ENCODE peak calls at places on chromosome 16, in eight cellular contexts. One of them, this sample, is unnamed.

GRCh38 chr16:2532494-2533141 is 1.4 kb upstream of the CEMP1 start:
- DNase-seq in stomach: peak; percentile 88
- DNase-seq in mammary epithelial cell: peak; percentile 53
- DNase-seq in endodermal cell: peak; percentile 89
- DNase-seq in prostate gland: peak; percentile 88
- DNase-seq in fibroblast of the aortic adventitia: peak; percentile 47
- DNase-seq in cardiac fibroblast: peak; percentile 59
- DNase-seq in H9: peak; percentile 88
- DNase-seq in this sample: peak; percentile 82

GRCh38 chr16:658679-659571 is 9.0 kb upstream of the RHOT2 start:
- DNase-seq in stomach: no peak
- DNase-seq in mammary epithelial cell: no peak
- DNase-seq in endodermal cell: no peak
- DNase-seq in prostate gland: no peak
- DNase-seq in fibroblast of the aortic adventitia: no peak
- DNase-seq in cardiac fibroblast: no peak
- DNase-seq in H9: no peak
- DNase-seq in this sample: peak; percentile 81

GRCh38 chr16:80775450-80775849 is 28.9 kb downstream of the CDYL2 start:
- DNase-seq in stomach: no peak
- DNase-seq in mammary epithelial cell: no peak
- DNase-seq in endodermal cell: no peak
- DNase-seq in prostate gland: no peak
- DNase-seq in fibroblast of the aortic adventitia: no peak
- DNase-seq in cardiac fibroblast: no peak
- DNase-seq in H9: no peak
- DNase-seq in this sample: no peak

GRCh38 chr16:11328172-11329079 is 16.8 kb upstream of the RMI2 start:
- DNase-seq in stomach: peak; percentile 62
- DNase-seq in mammary epithelial cell: peak; percentile 74
- DNase-seq in endodermal cell: peak; percentile 95
- DNase-seq in prostate gland: no peak
- DNase-seq in fibroblast of the aortic adventitia: peak; percentile 97
- DNase-seq in cardiac fibroblast: peak; percentile 97
- DNase-seq in H9: peak; percentile 97
- DNase-seq in this sample: no peak

GRCh38 chr16:68844211-68844564 is 857 bp downstream of the TANGO6 start:
- DNase-seq in stomach: no peak
- DNase-seq in mammary epithelial cell: no peak
- DNase-seq in endodermal cell: no peak
- DNase-seq in prostate gland: no peak
- DNase-seq in fibroblast of the aortic adventitia: no peak
- DNase-seq in cardiac fibroblast: no peak
- DNase-seq in H9: no peak
- DNase-seq in this sample: no peak

GRCh38 chr16:67959520-67959919 is 8.9 kb downstream of the SLC12A4 start:
- DNase-seq in stomach: no peak
- DNase-seq in mammary epithelial cell: no peak
- DNase-seq in endodermal cell: no peak
- DNase-seq in prostate gland: no peak
- DNase-seq in fibroblast of the aortic adventitia: peak; percentile 77
- DNase-seq in cardiac fibroblast: peak; percentile 76
- DNase-seq in H9: no peak
- DNase-seq in this sample: no peak

GRCh38 chr16:2339521-2340484 is 725 bp downstream of the ABCA3 start:
- DNase-seq in stomach: peak; percentile 58
- DNase-seq in mammary epithelial cell: peak; percentile 29
- DNase-seq in endodermal cell: peak; percentile 82
- DNase-seq in prostate gland: peak; percentile 33
- DNase-seq in fibroblast of the aortic adventitia: peak; percentile 5
- DNase-seq in cardiac fibroblast: peak; percentile 4
- DNase-seq in H9: peak; percentile 63
- DNase-seq in this sample: peak; percentile 78

GRCh38 chr16:75323928-75324327 is 72.5 kb upstream of the BCAR1 start:
- DNase-seq in stomach: no peak
- DNase-seq in mammary epithelial cell: no peak
- DNase-seq in endodermal cell: no peak
- DNase-seq in prostate gland: no peak
- DNase-seq in fibroblast of the aortic adventitia: no peak
- DNase-seq in cardiac fibroblast: no peak
- DNase-seq in H9: no peak
- DNase-seq in this sample: no peak

GRCh38 chr16:78035012-78035411 is 12.7 kb downstream of the CLEC3A start:
- DNase-seq in stomach: no peak
- DNase-seq in mammary epithelial cell: no peak
- DNase-seq in endodermal cell: no peak
- DNase-seq in prostate gland: no peak
- DNase-seq in fibroblast of the aortic adventitia: no peak
- DNase-seq in cardiac fibroblast: no peak
- DNase-seq in H9: no peak
- DNase-seq in this sample: no peak

GRCh38 chr16:25052530-25052929 is 37.4 kb upstream of the ARHGAP17 start:
- DNase-seq in stomach: peak; percentile 44
- DNase-seq in mammary epithelial cell: no peak
- DNase-seq in endodermal cell: no peak
- DNase-seq in prostate gland: no peak
- DNase-seq in fibroblast of the aortic adventitia: no peak
- DNase-seq in cardiac fibroblast: no peak
- DNase-seq in H9: no peak
- DNase-seq in this sample: no peak

GRCh38 chr16:1331712-1332617 is 1.5 kb upstream of the BAIAP3 start:
- DNase-seq in stomach: peak; percentile 73
- DNase-seq in mammary epithelial cell: peak; percentile 43
- DNase-seq in endodermal cell: peak; percentile 97
- DNase-seq in prostate gland: peak; percentile 58
- DNase-seq in fibroblast of the aortic adventitia: no peak
- DNase-seq in cardiac fibroblast: peak; percentile 83
- DNase-seq in H9: peak; percentile 96
- DNase-seq in this sample: peak; percentile 80

GRCh38 chr16:80596507-80597207 is 55.9 kb downstream of the DYNLRB2 start:
- DNase-seq in stomach: no peak
- DNase-seq in mammary epithelial cell: no peak
- DNase-seq in endodermal cell: no peak
- DNase-seq in prostate gland: no peak
- DNase-seq in fibroblast of the aortic adventitia: no peak
- DNase-seq in cardiac fibroblast: no peak
- DNase-seq in H9: no peak
- DNase-seq in this sample: no peak

GRCh38 chr16:64153718-64154117 is 968.1 kb downstream of the CDH11 start:
- DNase-seq in stomach: no peak
- DNase-seq in mammary epithelial cell: peak; percentile 37
- DNase-seq in endodermal cell: no peak
- DNase-seq in prostate gland: no peak
- DNase-seq in fibroblast of the aortic adventitia: no peak
- DNase-seq in cardiac fibroblast: no peak
- DNase-seq in H9: no peak
- DNase-seq in this sample: no peak

GRCh38 chr16:590165-590874 is 454 bp downstream of the RAB40C start:
- DNase-seq in stomach: peak; percentile 50
- DNase-seq in mammary epithelial cell: peak; percentile 45
- DNase-seq in endodermal cell: peak; percentile 65
- DNase-seq in prostate gland: no peak
- DNase-seq in fibroblast of the aortic adventitia: peak; percentile 35
- DNase-seq in cardiac fibroblast: peak; percentile 58
- DNase-seq in H9: no peak
- DNase-seq in this sample: no peak

GRCh38 chr16:68644715-68645493 is at the start of gene CDH3:
- DNase-seq in stomach: peak; percentile 63
- DNase-seq in mammary epithelial cell: peak; percentile 97
- DNase-seq in endodermal cell: peak; percentile 97
- DNase-seq in prostate gland: peak; percentile 84
- DNase-seq in fibroblast of the aortic adventitia: no peak
- DNase-seq in cardiac fibroblast: no peak
- DNase-seq in H9: peak; percentile 95
- DNase-seq in this sample: peak; percentile 54

GRCh38 chr16:11213373-11213772 is 42.6 kb downstream of the SOCS1 start:
- DNase-seq in stomach: no peak
- DNase-seq in mammary epithelial cell: no peak
- DNase-seq in endodermal cell: no peak
- DNase-seq in prostate gland: no peak
- DNase-seq in fibroblast of the aortic adventitia: no peak
- DNase-seq in cardiac fibroblast: no peak
- DNase-seq in H9: no peak
- DNase-seq in this sample: no peak

GRCh38 chr16:5633845-5634440 is 536.3 kb upstream of the EEF2KMT start:
- DNase-seq in stomach: no peak
- DNase-seq in mammary epithelial cell: no peak
- DNase-seq in endodermal cell: no peak
- DNase-seq in prostate gland: no peak
- DNase-seq in fibroblast of the aortic adventitia: no peak
- DNase-seq in cardiac fibroblast: peak; percentile 2
- DNase-seq in H9: no peak
- DNase-seq in this sample: no peak

GRCh38 chr16:30805370-30806169 is 18.6 kb upstream of the ZNF629 start:
- DNase-seq in stomach: peak; percentile 91
- DNase-seq in mammary epithelial cell: peak; percentile 70
- DNase-seq in endodermal cell: peak; percentile 91
- DNase-seq in prostate gland: peak; percentile 83
- DNase-seq in fibroblast of the aortic adventitia: peak; percentile 80
- DNase-seq in cardiac fibroblast: peak; percentile 87
- DNase-seq in H9: peak; percentile 77
- DNase-seq in this sample: peak; percentile 83

GRCh38 chr16:56965939-56966515 is 4.3 kb downstream of the CETP start:
- DNase-seq in stomach: no peak
- DNase-seq in mammary epithelial cell: no peak
- DNase-seq in endodermal cell: no peak
- DNase-seq in prostate gland: no peak
- DNase-seq in fibroblast of the aortic adventitia: no peak
- DNase-seq in cardiac fibroblast: peak; percentile 44
- DNase-seq in H9: no peak
- DNase-seq in this sample: no peak

GRCh38 chr16:69351309-69352027 is at the start of gene TMED6:
- DNase-seq in stomach: peak; percentile 63
- DNase-seq in mammary epithelial cell: no peak
- DNase-seq in endodermal cell: no peak
- DNase-seq in prostate gland: no peak
- DNase-seq in fibroblast of the aortic adventitia: no peak
- DNase-seq in cardiac fibroblast: no peak
- DNase-seq in H9: no peak
- DNase-seq in this sample: peak; percentile 85

GRCh38 chr16:78210305-78210704 is 110.9 kb downstream of the WWOX start:
- DNase-seq in stomach: no peak
- DNase-seq in mammary epithelial cell: peak; percentile 89
- DNase-seq in endodermal cell: peak; percentile 52
- DNase-seq in prostate gland: no peak
- DNase-seq in fibroblast of the aortic adventitia: peak; percentile 13
- DNase-seq in cardiac fibroblast: no peak
- DNase-seq in H9: no peak
- DNase-seq in this sample: no peak

GRCh38 chr16:76441886-76442285 is 164.7 kb downstream of the CNTNAP4 start:
- DNase-seq in stomach: no peak
- DNase-seq in mammary epithelial cell: no peak
- DNase-seq in endodermal cell: no peak
- DNase-seq in prostate gland: no peak
- DNase-seq in fibroblast of the aortic adventitia: no peak
- DNase-seq in cardiac fibroblast: no peak
- DNase-seq in H9: no peak
- DNase-seq in this sample: no peak

GRCh38 chr16:12330977-12331376 is 354.4 kb downstream of the SNX29 start:
- DNase-seq in stomach: no peak
- DNase-seq in mammary epithelial cell: no peak
- DNase-seq in endodermal cell: no peak
- DNase-seq in prostate gland: no peak
- DNase-seq in fibroblast of the aortic adventitia: peak; percentile 17
- DNase-seq in cardiac fibroblast: peak; percentile 21
- DNase-seq in H9: no peak
- DNase-seq in this sample: no peak

GRCh38 chr16:26667271-26667703 is 399.4 kb upstream of the C16orf82 start:
- DNase-seq in stomach: no peak
- DNase-seq in mammary epithelial cell: no peak
- DNase-seq in endodermal cell: peak; percentile 59
- DNase-seq in prostate gland: no peak
- DNase-seq in fibroblast of the aortic adventitia: no peak
- DNase-seq in cardiac fibroblast: no peak
- DNase-seq in H9: peak; percentile 46
- DNase-seq in this sample: no peak

GRCh38 chr16:15493416-15494181 is 59.2 kb downstream of the BMERB1 start:
- DNase-seq in stomach: no peak
- DNase-seq in mammary epithelial cell: no peak
- DNase-seq in endodermal cell: no peak
- DNase-seq in prostate gland: no peak
- DNase-seq in fibroblast of the aortic adventitia: peak; percentile 93
- DNase-seq in cardiac fibroblast: no peak
- DNase-seq in H9: no peak
- DNase-seq in this sample: no peak

GRCh38 chr16:84647830-84648594 is at the start of gene KLHL36:
- DNase-seq in stomach: peak; percentile 66
- DNase-seq in mammary epithelial cell: no peak
- DNase-seq in endodermal cell: peak; percentile 79
- DNase-seq in prostate gland: peak; percentile 49
- DNase-seq in fibroblast of the aortic adventitia: no peak
- DNase-seq in cardiac fibroblast: peak; percentile 31
- DNase-seq in H9: no peak
- DNase-seq in this sample: peak; percentile 47
- TF ChIP-seq CTCF in stomach: no peak
- TF ChIP-seq CTCF in mammary epithelial cell: no peak
- TF ChIP-seq CTCF in endodermal cell: peak; percentile 36
- TF ChIP-seq CTCF in prostate gland: peak; percentile 7
- TF ChIP-seq CTCF in fibroblast of the aortic adventitia: no peak
- TF ChIP-seq CTCF in cardiac fibroblast: peak; percentile 1
- TF ChIP-seq CTCF in H9: peak; percentile 11
- TF ChIP-seq CTCF in this sample: no peak

GRCh38 chr16:50448522-50448921 is 79.7 kb upstream of the BRD7 start:
- DNase-seq in stomach: no peak
- DNase-seq in mammary epithelial cell: no peak
- DNase-seq in endodermal cell: peak; percentile 87
- DNase-seq in prostate gland: no peak
- DNase-seq in fibroblast of the aortic adventitia: no peak
- DNase-seq in cardiac fibroblast: no peak
- DNase-seq in H9: peak; percentile 73
- DNase-seq in this sample: no peak
- TF ChIP-seq CTCF in stomach: no peak
- TF ChIP-seq CTCF in mammary epithelial cell: no peak
- TF ChIP-seq CTCF in endodermal cell: peak; percentile 78
- TF ChIP-seq CTCF in prostate gland: no peak
- TF ChIP-seq CTCF in fibroblast of the aortic adventitia: no peak
- TF ChIP-seq CTCF in cardiac fibroblast: no peak
- TF ChIP-seq CTCF in H9: peak; percentile 65
- TF ChIP-seq CTCF in this sample: no peak

DNA sequence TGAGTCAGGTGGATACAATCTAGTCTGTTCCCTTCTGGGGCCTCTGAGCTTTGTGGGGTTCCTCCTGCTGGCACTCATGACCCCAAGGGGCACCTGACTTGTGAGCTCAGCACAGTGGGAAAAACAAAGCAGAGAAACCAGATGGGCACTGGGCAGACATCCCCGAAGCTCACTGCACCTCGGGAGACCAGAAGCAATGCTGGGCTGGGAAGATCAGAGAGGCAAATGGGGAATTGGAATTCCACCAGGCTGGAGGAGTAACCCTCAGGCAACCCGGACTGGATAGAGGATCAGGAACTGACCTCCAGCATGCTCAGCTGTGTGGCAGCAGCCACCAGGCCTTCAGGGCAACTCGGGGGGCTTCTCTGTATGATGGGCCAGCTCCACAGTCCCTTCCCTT is 50.3 kb downstream of the ABCC12 start:
- DNase-seq in stomach: no peak
- DNase-seq in mammary epithelial cell: no peak
- DNase-seq in endodermal cell: no peak
- DNase-seq in prostate gland: no peak
- DNase-seq in fibroblast of the aortic adventitia: no peak
- DNase-seq in cardiac fibroblast: no peak
- DNase-seq in H9: no peak
- DNase-seq in this sample: peak; percentile 35
- TF ChIP-seq CTCF in stomach: no peak
- TF ChIP-seq CTCF in mammary epithelial cell: no peak
- TF ChIP-seq CTCF in endodermal cell: no peak
- TF ChIP-seq CTCF in prostate gland: no peak
- TF ChIP-seq CTCF in fibroblast of the aortic adventitia: no peak
- TF ChIP-seq CTCF in cardiac fibroblast: no peak
- TF ChIP-seq CTCF in H9: no peak
- TF ChIP-seq CTCF in this sample: no peak

GRCh38 chr16:85750827-85751641 is at the start of gene C16orf74:
- DNase-seq in stomach: peak; percentile 68
- DNase-seq in mammary epithelial cell: peak; percentile 68
- DNase-seq in endodermal cell: peak; percentile 83
- DNase-seq in prostate gland: peak; percentile 23
- DNase-seq in fibroblast of the aortic adventitia: peak; percentile 41
- DNase-seq in cardiac fibroblast: peak; percentile 67
- DNase-seq in H9: no peak
- DNase-seq in this sample: peak; percentile 83
- TF ChIP-seq CTCF in stomach: no peak
- TF ChIP-seq CTCF in mammary epithelial cell: no peak
- TF ChIP-seq CTCF in endodermal cell: no peak
- TF ChIP-seq CTCF in prostate gland: no peak
- TF ChIP-seq CTCF in fibroblast of the aortic adventitia: no peak
- TF ChIP-seq CTCF in cardiac fibroblast: no peak
- TF ChIP-seq CTCF in H9: no peak
- TF ChIP-seq CTCF in this sample: no peak

This sample was measured in pancreas.